ENCODE peak calls at places on chromosome 22, in four cellular contexts. One of them, this sample, is unnamed. For H3K36me3, the result is how much of the 10 kb centered on the place peaks cover.

GRCh38 chr22:40597541-40598453 is 38.7 kb downstream of the MRTFA start:
- DNase-seq in CD8-positive, alpha-beta T cell: no peak
- DNase-seq in brain microvascular endothelial cell: no peak
- DNase-seq in upper lobe of right lung: no peak
- DNase-seq in this sample: no peak

GRCh38 chr22:43886231-43886630 is 5.6 kb downstream of the PNPLA5 start:
- DNase-seq in CD8-positive, alpha-beta T cell: no peak
- DNase-seq in brain microvascular endothelial cell: no peak
- DNase-seq in upper lobe of right lung: peak
- DNase-seq in this sample: no peak

GRCh38 chr22:41267958-41268357 is 18.0 kb downstream of the RANGAP1 start:
- DNase-seq in CD8-positive, alpha-beta T cell: no peak
- DNase-seq in brain microvascular endothelial cell: no peak
- DNase-seq in upper lobe of right lung: no peak
- DNase-seq in this sample: no peak

GRCh38 chr22:27629908-27630733 is 171.4 kb downstream of the MN1 start:
- DNase-seq in CD8-positive, alpha-beta T cell: no peak
- DNase-seq in brain microvascular endothelial cell: no peak
- DNase-seq in upper lobe of right lung: no peak
- DNase-seq in this sample: no peak

GRCh38 chr22:29983296-29983917 is 96.9 kb upstream of the HORMAD2 start:
- DNase-seq in CD8-positive, alpha-beta T cell: no peak
- DNase-seq in brain microvascular endothelial cell: no peak
- DNase-seq in upper lobe of right lung: no peak
- DNase-seq in this sample: no peak

GRCh38 chr22:27416553-27417427 is 384.8 kb downstream of the MN1 start:
- DNase-seq in CD8-positive, alpha-beta T cell: no peak
- DNase-seq in brain microvascular endothelial cell: peak
- DNase-seq in upper lobe of right lung: no peak
- DNase-seq in this sample: no peak

GRCh38 chr22:48528221-48528915 is 1299.3 kb downstream of the BRD1 start:
- DNase-seq in CD8-positive, alpha-beta T cell: no peak
- DNase-seq in brain microvascular endothelial cell: no peak
- DNase-seq in upper lobe of right lung: peak
- DNase-seq in this sample: peak

GRCh38 chr22:39938509-39938908 is 21.7 kb upstream of the TMA7B start:
- DNase-seq in CD8-positive, alpha-beta T cell: no peak
- DNase-seq in brain microvascular endothelial cell: no peak
- DNase-seq in upper lobe of right lung: no peak
- DNase-seq in this sample: no peak

GRCh38 chr22:42930810-42931420 is 73.8 kb upstream of the ARFGAP3 start:
- DNase-seq in CD8-positive, alpha-beta T cell: no peak
- DNase-seq in brain microvascular endothelial cell: peak
- DNase-seq in upper lobe of right lung: peak
- DNase-seq in this sample: no peak

GRCh38 chr22:46147061-46147460 is 3.3 kb upstream of the PPARA start:
- DNase-seq in CD8-positive, alpha-beta T cell: no peak
- DNase-seq in brain microvascular endothelial cell: no peak
- DNase-seq in upper lobe of right lung: peak
- DNase-seq in this sample: no peak

GRCh38 chr22:39545310-39546063 is 12.9 kb upstream of the RPS19BP1 start:
- DNase-seq in CD8-positive, alpha-beta T cell: peak
- DNase-seq in brain microvascular endothelial cell: no peak
- DNase-seq in upper lobe of right lung: no peak
- DNase-seq in this sample: peak

GRCh38 chr22:43060213-43060612 is 29.0 kb downstream of the TTLL1 start:
- DNase-seq in CD8-positive, alpha-beta T cell: peak
- DNase-seq in brain microvascular endothelial cell: no peak
- DNase-seq in upper lobe of right lung: no peak
- DNase-seq in this sample: peak

GRCh38 chr22:43376765-43377485 is 33.8 kb upstream of the SCUBE1 start:
- DNase-seq in CD8-positive, alpha-beta T cell: peak
- DNase-seq in brain microvascular endothelial cell: peak
- DNase-seq in upper lobe of right lung: no peak
- DNase-seq in this sample: no peak

GRCh38 chr22:39308614-39309363 is 10.6 kb downstream of the RPL3 start:
- DNase-seq in CD8-positive, alpha-beta T cell: no peak
- DNase-seq in brain microvascular endothelial cell: peak
- DNase-seq in upper lobe of right lung: no peak
- DNase-seq in this sample: peak

GRCh38 chr22:40276877-40277823 is 69.2 kb upstream of the ADSL start:
- DNase-seq in CD8-positive, alpha-beta T cell: no peak
- DNase-seq in brain microvascular endothelial cell: no peak
- DNase-seq in upper lobe of right lung: no peak
- DNase-seq in this sample: no peak

GRCh38 chr22:47162865-47163264 is 400.4 kb downstream of the TBC1D22A start:
- DNase-seq in CD8-positive, alpha-beta T cell: no peak
- DNase-seq in brain microvascular endothelial cell: no peak
- DNase-seq in upper lobe of right lung: peak
- DNase-seq in this sample: peak

GRCh38 chr22:25354456-25354855 is 135.0 kb downstream of the CRYBB2 start:
- DNase-seq in CD8-positive, alpha-beta T cell: no peak
- DNase-seq in brain microvascular endothelial cell: no peak
- DNase-seq in upper lobe of right lung: peak
- DNase-seq in this sample: peak

GRCh38 chr22:47928626-47929025 is 1166.2 kb downstream of the TBC1D22A start:
- DNase-seq in CD8-positive, alpha-beta T cell: no peak
- DNase-seq in brain microvascular endothelial cell: no peak
- DNase-seq in upper lobe of right lung: no peak
- DNase-seq in this sample: no peak

GRCh38 chr22:35018995-35019394 is 47.0 kb upstream of the ISX start:
- DNase-seq in CD8-positive, alpha-beta T cell: no peak
- DNase-seq in brain microvascular endothelial cell: no peak
- DNase-seq in upper lobe of right lung: no peak
- DNase-seq in this sample: no peak

GRCh38 chr22:48485144-48486135 is 1342.2 kb downstream of the BRD1 start:
- DNase-seq in CD8-positive, alpha-beta T cell: no peak
- DNase-seq in brain microvascular endothelial cell: no peak
- DNase-seq in upper lobe of right lung: peak
- DNase-seq in this sample: peak

GRCh38 chr22:48705917-48706605 is 1121.6 kb downstream of the BRD1 start:
- DNase-seq in CD8-positive, alpha-beta T cell: no peak
- DNase-seq in brain microvascular endothelial cell: no peak
- DNase-seq in upper lobe of right lung: peak
- DNase-seq in this sample: peak

GRCh38 chr22:39820266-39820665 is 73.3 kb downstream of the ENTHD1 start:
- DNase-seq in CD8-positive, alpha-beta T cell: no peak
- DNase-seq in brain microvascular endothelial cell: peak
- DNase-seq in upper lobe of right lung: no peak
- DNase-seq in this sample: no peak

GRCh38 chr22:39204216-39204615 is 40.6 kb downstream of the PDGFB start:
- DNase-seq in CD8-positive, alpha-beta T cell: no peak
- DNase-seq in brain microvascular endothelial cell: no peak
- DNase-seq in upper lobe of right lung: peak
- DNase-seq in this sample: no peak

GRCh38 chr22:36027579-36027959 is 1.1 kb downstream of the RBFOX2 start:
- DNase-seq in CD8-positive, alpha-beta T cell: no peak
- DNase-seq in brain microvascular endothelial cell: no peak
- DNase-seq in upper lobe of right lung: no peak
- DNase-seq in this sample: no peak

GRCh38 chr22:21939392-21940319 is 13.0 kb downstream of the PPM1F start:
- DNase-seq in CD8-positive, alpha-beta T cell: no peak
- DNase-seq in brain microvascular endothelial cell: no peak
- DNase-seq in upper lobe of right lung: no peak
- DNase-seq in this sample: peak
- TF ChIP-seq CTCF in CD8-positive, alpha-beta T cell: no peak
- TF ChIP-seq CTCF in brain microvascular endothelial cell: no peak
- TF ChIP-seq CTCF in upper lobe of right lung: no peak
- TF ChIP-seq CTCF in this sample: no peak

DNA sequence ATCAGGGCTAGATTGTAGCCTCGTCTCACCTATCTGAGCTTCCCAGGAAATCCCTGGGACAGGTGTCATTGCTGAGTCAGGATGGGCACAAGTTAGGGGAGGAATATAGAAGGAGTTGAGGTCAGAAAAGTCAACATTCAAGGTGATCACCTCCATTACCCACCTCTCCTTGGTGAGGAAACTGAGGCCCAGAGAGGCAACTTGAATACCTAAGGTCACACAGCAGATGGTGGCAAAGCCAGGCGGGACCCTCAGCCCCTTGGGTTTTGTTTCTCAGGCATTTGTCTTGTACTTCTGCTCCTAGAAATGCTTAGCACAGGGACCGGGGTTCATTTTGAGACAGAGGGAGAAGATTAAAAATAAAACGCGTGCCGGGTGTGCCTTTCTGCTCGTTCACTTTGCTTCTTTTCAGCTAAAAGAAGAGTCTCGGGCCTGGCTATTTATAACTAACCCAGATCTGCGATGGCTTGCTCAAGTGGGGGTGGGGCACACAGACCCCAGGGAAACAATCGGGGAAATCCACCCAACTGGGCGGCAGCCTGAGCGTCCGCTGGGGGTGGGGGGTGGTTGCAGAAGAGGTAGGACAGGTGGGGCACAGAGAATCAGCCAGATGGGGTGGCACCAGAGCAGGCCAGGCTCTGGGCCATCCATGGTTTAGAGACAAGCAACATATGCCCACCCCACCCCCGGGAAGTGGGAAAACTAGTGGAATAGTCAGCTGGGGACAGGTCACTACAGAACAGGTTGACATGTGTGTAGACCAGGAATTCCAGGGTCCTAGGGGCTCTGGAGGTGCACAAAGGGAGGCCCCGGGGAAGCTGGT is 3.9 kb upstream of the GNAZ start:
- DNase-seq in CD8-positive, alpha-beta T cell: no peak
- DNase-seq in brain microvascular endothelial cell: no peak
- DNase-seq in upper lobe of right lung: peak
- DNase-seq in this sample: peak
- H3K36me3 ChIP-seq in CD8-positive, alpha-beta T cell: under half
- H3K36me3 ChIP-seq in brain microvascular endothelial cell: under half
- H3K36me3 ChIP-seq in upper lobe of right lung: under half
- H3K36me3 ChIP-seq in this sample: under half

GRCh38 chr22:37549704-37550059 is 10.6 kb upstream of the CDC42EP1 start:
- DNase-seq in CD8-positive, alpha-beta T cell: no peak
- DNase-seq in brain microvascular endothelial cell: no peak
- DNase-seq in upper lobe of right lung: peak
- DNase-seq in this sample: no peak
- TF ChIP-seq CTCF in CD8-positive, alpha-beta T cell: no peak
- TF ChIP-seq CTCF in brain microvascular endothelial cell: peak
- TF ChIP-seq CTCF in upper lobe of right lung: peak
- TF ChIP-seq CTCF in this sample: no peak

DNA sequence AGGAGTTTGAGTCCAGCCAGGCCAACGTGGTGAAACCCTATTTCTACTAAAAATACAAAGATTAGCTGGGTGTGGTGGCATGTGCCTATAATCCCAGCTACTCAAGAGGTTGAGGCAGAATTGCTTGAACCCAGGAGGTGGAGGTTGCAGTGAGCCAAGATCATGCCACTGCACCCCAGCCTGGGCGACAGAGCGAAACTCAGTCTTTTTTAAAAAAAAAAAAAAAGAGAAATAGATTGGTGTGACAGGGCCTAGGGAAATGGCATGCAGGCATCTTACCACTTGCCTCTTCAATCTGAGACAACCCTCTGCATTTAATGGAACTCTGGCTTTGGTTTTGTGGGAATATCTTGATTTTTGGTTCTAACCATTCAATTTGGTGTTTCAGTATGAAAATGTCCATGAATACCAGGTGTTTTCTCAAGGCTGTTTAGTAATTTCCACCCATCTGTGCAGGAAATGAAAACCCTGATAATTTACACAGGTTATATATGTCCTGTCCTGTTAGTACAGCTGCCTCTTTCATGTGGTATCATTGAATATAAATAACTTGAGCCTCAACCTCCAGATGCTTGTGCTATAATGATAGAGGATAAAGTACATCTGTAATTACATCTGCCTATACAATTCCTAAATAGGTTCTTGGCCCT is 8.4 kb downstream of the XBP1 start:
- DNase-seq in CD8-positive, alpha-beta T cell: no peak
- DNase-seq in brain microvascular endothelial cell: no peak
- DNase-seq in upper lobe of right lung: no peak
- DNase-seq in this sample: no peak
- H3K36me3 ChIP-seq in CD8-positive, alpha-beta T cell: under half
- H3K36me3 ChIP-seq in brain microvascular endothelial cell: under half
- H3K36me3 ChIP-seq in upper lobe of right lung: half or more
- H3K36me3 ChIP-seq in this sample: under half

DNA sequence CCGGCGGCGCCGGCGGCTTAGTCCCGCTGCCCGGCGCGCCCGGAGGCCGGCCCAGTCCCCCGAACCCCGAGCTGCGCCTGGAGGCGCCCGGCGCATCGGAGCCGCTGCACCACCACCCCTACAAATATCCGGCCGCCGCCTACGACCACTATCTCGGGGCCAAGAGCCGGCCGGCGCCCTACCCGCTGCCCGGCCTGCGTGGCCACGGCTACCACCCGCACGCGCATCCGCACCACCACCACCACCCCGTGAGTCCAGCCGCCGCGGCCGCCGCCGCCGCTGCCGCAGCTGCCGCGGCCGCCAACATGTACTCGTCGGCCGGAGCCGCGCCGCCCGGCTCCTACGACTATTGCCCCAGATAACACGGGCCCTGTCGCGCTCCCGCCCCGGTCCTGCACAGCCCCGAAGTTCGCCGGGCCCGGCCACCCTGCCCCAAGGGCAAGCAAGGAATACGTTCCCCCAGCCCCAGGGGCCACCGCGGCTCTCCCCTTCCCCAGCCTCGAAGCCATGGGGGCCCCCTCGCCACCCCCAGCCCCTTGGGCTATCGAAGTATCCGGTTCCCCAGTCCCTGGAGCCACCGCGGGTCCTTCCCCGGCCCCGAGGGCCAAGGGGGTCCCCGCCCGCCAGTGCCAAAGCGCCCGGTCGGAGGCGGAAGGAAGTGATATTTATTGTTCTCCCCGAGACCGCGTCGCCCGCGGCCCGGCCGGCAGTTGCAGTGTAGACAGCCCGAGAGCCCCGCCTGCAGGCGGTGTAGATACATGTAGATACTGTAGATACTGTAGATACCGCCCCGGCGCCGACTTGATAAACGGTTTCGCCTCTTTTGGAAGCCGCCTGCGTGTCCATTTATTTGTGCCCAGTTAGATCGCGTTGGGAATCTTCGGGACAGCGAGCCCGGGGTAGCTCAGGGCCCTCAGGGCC is 6.2 kb downstream of the TBX1 start:
- DNase-seq in CD8-positive, alpha-beta T cell: peak
- DNase-seq in brain microvascular endothelial cell: peak
- DNase-seq in upper lobe of right lung: peak
- DNase-seq in this sample: peak
- TF ChIP-seq CTCF in CD8-positive, alpha-beta T cell: peak
- TF ChIP-seq CTCF in brain microvascular endothelial cell: peak
- TF ChIP-seq CTCF in upper lobe of right lung: peak
- TF ChIP-seq CTCF in this sample: no peak

DNA sequence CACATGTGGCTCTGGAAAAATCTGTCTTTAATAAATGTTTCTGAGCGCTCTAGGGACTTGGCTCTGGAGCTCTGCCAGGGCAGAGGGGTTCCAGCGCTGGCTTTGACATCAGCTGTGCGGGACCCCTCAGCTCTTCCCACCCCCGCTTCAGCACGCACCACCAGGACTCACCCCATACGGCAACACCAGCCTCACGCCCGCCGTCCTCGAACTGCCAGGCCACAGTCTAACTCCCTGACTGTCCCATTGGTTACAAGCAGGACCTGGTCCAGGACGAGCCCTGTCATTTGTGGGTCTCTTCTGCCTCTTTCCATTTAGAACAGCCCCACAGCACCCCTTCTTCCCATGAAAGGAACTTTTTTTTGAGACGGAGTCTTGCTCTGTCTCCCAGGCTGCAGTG is 81.7 kb downstream of the PHF21B start:
- DNase-seq in CD8-positive, alpha-beta T cell: no peak
- DNase-seq in brain microvascular endothelial cell: no peak
- DNase-seq in upper lobe of right lung: no peak
- DNase-seq in this sample: no peak
- H3K36me3 ChIP-seq in CD8-positive, alpha-beta T cell: under half
- H3K36me3 ChIP-seq in brain microvascular endothelial cell: under half
- H3K36me3 ChIP-seq in upper lobe of right lung: under half
- H3K36me3 ChIP-seq in this sample: under half

GRCh38 chr22:50503475-50504145 is 3.9 kb downstream of the LMF2 start:
- DNase-seq in CD8-positive, alpha-beta T cell: no peak
- DNase-seq in brain microvascular endothelial cell: no peak
- DNase-seq in upper lobe of right lung: no peak
- DNase-seq in this sample: no peak
- TF ChIP-seq CTCF in CD8-positive, alpha-beta T cell: no peak
- TF ChIP-seq CTCF in brain microvascular endothelial cell: peak
- TF ChIP-seq CTCF in upper lobe of right lung: no peak
- TF ChIP-seq CTCF in this sample: no peak

This sample was measured in upper lobe of left lung.